ENCODE peak calls at places on chromosomes 3 and 15, in seven cellular contexts. N, V, P, O, L, S and K are unnamed samples.

GRCh38 chr3:41715376-41715775 is 246.5 kb downstream of the ULK4 start:
- DNase-seq in L (no peak), V (no peak), N (no peak), O (no peak), S (no peak), P (no peak), K (no peak)

GRCh38 chr3:190092250-190092649 is 28.4 kb downstream of the P3H2 start:
- DNase-seq in O (peak), L (peak), N (no peak), P (no peak), V (no peak), S (no peak), K (no peak)

GRCh38 chr15:99542828-99543227 is 23.0 kb upstream of the MEF2A start:
- DNase-seq in S (no peak), L (peak), N (no peak), O (peak), V (no peak), P (no peak), K (no peak)

GRCh38 chr3:126441256-126441880 is 34.3 kb downstream of the ZXDC start:
- DNase-seq in S (no peak), L (no peak), O (no peak), V (peak), N (no peak), P (no peak), K (no peak)

GRCh38 chr15:70576683-70577082 is 186.7 kb downstream of the UACA start:
- DNase-seq in N (no peak), L (no peak), S (no peak), O (no peak), V (no peak), P (no peak), K (no peak)

GRCh38 chr3:197468866-197469382 is 86.8 kb downstream of the BDH1 start:
- DNase-seq in V (peak), N (no peak), L (peak), P (peak), O (peak), S (no peak), K (no peak)

GRCh38 chr3:49501258-49501609 is 31.2 kb downstream of the DAG1 start:
- DNase-seq in V (no peak), L (no peak), S (no peak), O (no peak), N (no peak), P (no peak), K (no peak)

GRCh38 chr3:177932346-177932745 is 603.9 kb upstream of the KCNMB2 start:
- DNase-seq in O (peak), P (no peak), N (no peak), S (no peak), V (no peak), L (peak), K (no peak)

GRCh38 chr15:56469484-56469883 is 4.5 kb upstream of the MNS1 start:
- DNase-seq in O (no peak), P (no peak), L (no peak), N (no peak), S (no peak), V (no peak), K (no peak)

GRCh38 chr3:58793052-58793451 is 126.5 kb upstream of the FAM3D start:
- DNase-seq in S (no peak), V (no peak), O (no peak), N (no peak), P (no peak), L (no peak), K (no peak)

GRCh38 chr3:535566-536416 is 339.2 kb downstream of the CHL1 start:
- DNase-seq in S (peak), L (peak), O (peak), V (peak), P (no peak), N (no peak), K (no peak)

GRCh38 chr3:11803977-11804903 is 42.4 kb downstream of the TAMM41 start:
- DNase-seq in N (no peak), O (peak), P (peak), V (no peak), S (no peak), L (peak), K (peak)

GRCh38 chr15:99143655-99144610 is 39.1 kb downstream of the SYNM start:
- DNase-seq in N (no peak), S (no peak), P (no peak), L (peak), V (no peak), O (peak), K (no peak)

GRCh38 chr3:66938338-66938963 is 59.7 kb upstream of the KBTBD8 start:
- DNase-seq in V (no peak), S (no peak), P (peak), O (peak), N (no peak), L (peak), K (peak)

GRCh38 chr3:346186-346585 is 149.6 kb downstream of the CHL1 start:
- DNase-seq in V (no peak), O (no peak), S (no peak), N (no peak), P (no peak), L (no peak), K (no peak)

GRCh38 chr3:112411425-112411824 is 78.5 kb downstream of the CD200 start:
- DNase-seq in V (no peak), P (no peak), S (no peak), O (no peak), N (no peak), L (no peak), K (no peak)

GRCh38 chr15:58146734-58147133 is 8.6 kb downstream of the AQP9 start:
- DNase-seq in O (no peak), P (no peak), L (peak), V (no peak), S (no peak), N (no peak), K (no peak)

GRCh38 chr3:124628865-124629264 is 101.4 kb upstream of the UMPS start:
- DNase-seq in S (no peak), O (no peak), P (no peak), L (no peak), N (no peak), V (no peak), K (no peak)

GRCh38 chr3:174335324-174335723 is 523.8 kb upstream of the NAALADL2 start:
- DNase-seq in S (no peak), L (no peak), P (no peak), O (no peak), N (no peak), V (no peak), K (no peak)

GRCh38 chr3:187465503-187465902 is 97.3 kb downstream of the RTP4 start:
- DNase-seq in S (no peak), O (no peak), V (no peak), P (no peak), N (no peak), L (no peak), K (no peak)

GRCh38 chr15:100766225-100767001 is 113.2 kb upstream of the ALDH1A3 start:
- DNase-seq in S (no peak), P (no peak), O (no peak), V (peak), N (no peak), L (no peak), K (no peak)

GRCh38 chr3:21170964-21171363 is 580.0 kb downstream of the ZNF385D start:
- DNase-seq in O (peak), N (no peak), S (no peak), V (no peak), P (no peak), L (peak), K (no peak)

GRCh38 chr3:143951351-143951971 is 20.2 kb upstream of the DIPK2A start:
- DNase-seq in L (peak), S (peak), N (no peak), P (no peak), V (no peak), O (peak), K (no peak)

GRCh38 chr3:179750720-179751328 is 98.0 kb downstream of the USP13 start:
- DNase-seq in V (no peak), N (no peak), O (peak), S (peak), L (peak), P (no peak), K (no peak)

GRCh38 chr15:31347067-31347975 is 20.7 kb downstream of the KLF13 start:
- DNase-seq in L (no peak), O (no peak), V (peak), N (no peak), P (no peak), S (no peak), K (no peak)

GRCh38 chr3:9810846-9811245 is 784 bp downstream of the TTLL3 start:
- DNase-seq in N (no peak), V (no peak), P (no peak), S (no peak), L (no peak), O (no peak), K (no peak)

GRCh38 chr3:117439812-117440211 is 730.2 kb downstream of the TUSC7 start:
- DNase-seq in P (peak), O (peak), S (no peak), V (no peak), N (no peak), L (peak), K (no peak)

GRCh38 chr3:49616491-49616941 is 57.6 kb upstream of the APEH start:
- DNase-seq in L (peak), S (no peak), P (no peak), N (no peak), V (peak), O (peak), K (no peak)

GRCh38 chr3:188792788-188793187 is 379.0 kb upstream of the TPRG1 start:
- DNase-seq in L (peak), S (peak), P (no peak), V (peak), O (peak), N (no peak), K (no peak)

GRCh38 chr15:45653702-45654424 is 19.0 kb downstream of the SQOR start:
- DNase-seq in L (peak), S (no peak), P (no peak), V (no peak), O (peak), N (no peak), K (no peak)

GRCh38 chr3:160885791-160886286 is 129.8 kb downstream of the PPM1L start:
- DNase-seq in S (peak), V (peak), P (no peak), O (peak), N (peak), L (peak), K (no peak)

GRCh38 chr15:74251187-74251811 is 15.2 kb downstream of the CCDC33 start:
- DNase-seq in L (no peak), V (no peak), N (no peak), O (no peak), P (no peak), S (no peak), K (peak)

GRCh38 chr3:141115752-141116541 is 64.8 kb downstream of the SPSB4 start:
- DNase-seq in O (no peak), L (peak), N (no peak), P (no peak), S (no peak), V (no peak), K (no peak)

GRCh38 chr3:61772439-61772838 is 211.1 kb downstream of the PTPRG start:
- DNase-seq in L (no peak), S (no peak), P (no peak), V (no peak), O (peak), N (no peak), K (no peak)

GRCh38 chr3:173410836-173411235 is 13.3 kb downstream of the NLGN1 start:
- DNase-seq in L (no peak), S (no peak), V (no peak), O (no peak), N (no peak), P (no peak), K (no peak)

GRCh38 chr3:151709847-151710246 is 23.9 kb upstream of the AADACL2 start:
- DNase-seq in S (no peak), O (peak), V (no peak), P (no peak), N (no peak), L (no peak), K (no peak)

GRCh38 chr15:89575656-89576416 is 567 bp downstream of the TICRR start:
- DNase-seq in S (peak), N (peak), L (peak), O (no peak), P (no peak), V (no peak), K (no peak)

DNA sequence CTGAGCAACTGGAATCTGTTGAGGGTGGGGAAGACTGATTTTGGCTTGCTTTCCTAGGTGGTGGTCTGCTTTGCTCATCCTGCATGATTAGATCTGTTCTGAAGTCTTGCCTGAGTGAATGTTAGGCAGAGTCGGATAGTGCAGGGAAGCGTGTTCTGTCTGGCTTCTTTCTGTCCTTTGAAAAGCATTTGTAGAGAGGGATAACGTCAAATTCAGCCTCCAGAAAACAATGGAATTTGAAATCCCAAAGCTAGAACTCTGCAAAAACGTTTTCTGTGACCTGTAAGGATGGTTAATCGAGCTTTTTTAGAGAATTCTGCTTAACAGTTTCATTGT is 1.4 kb downstream of the GLCE start:
- DNase-seq in O (no peak), V (no peak), P (no peak), S (no peak), N (no peak), L (no peak), K (no peak)
- TF ChIP-seq CTCF in O (no peak), V (no peak), P (peak), S (no peak), N (no peak), L (no peak), K (no peak)

GRCh38 chr3:171328419-171329082 is 131.7 kb downstream of the TNIK start:
- DNase-seq in O (peak), N (no peak), P (no peak), S (no peak), L (peak), V (peak), K (no peak)
- TF ChIP-seq CTCF in O (no peak), N (no peak), P (peak), S (no peak), L (no peak), V (peak), K (no peak)

DNA sequence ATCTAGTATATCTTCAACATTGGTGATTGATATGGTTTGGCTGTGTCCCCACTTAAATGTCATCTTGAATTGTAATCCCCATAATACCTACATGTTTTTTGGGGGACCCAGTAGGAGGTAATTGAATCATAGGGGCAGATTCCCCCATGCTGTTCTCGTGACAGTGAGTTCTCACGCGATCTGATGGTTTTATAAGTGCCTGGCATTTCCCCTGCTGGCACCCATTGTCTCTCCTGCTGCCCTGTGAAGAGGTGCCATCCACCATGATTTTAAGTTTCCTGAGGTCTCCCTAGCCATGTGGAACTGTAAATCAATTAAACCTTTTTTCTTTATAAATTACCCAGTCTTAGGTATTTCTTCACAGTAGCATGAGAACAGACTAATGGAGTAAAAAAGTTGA is 1094.6 kb downstream of the ROBO2 start:
- DNase-seq in O (no peak), V (no peak), N (no peak), L (no peak), P (no peak), S (no peak), K (no peak)
- TF ChIP-seq CTCF in O (no peak), V (no peak), N (no peak), L (no peak), P (no peak), S (no peak), K (no peak)

GRCh38 chr3:156448300-156448699 is 106.6 kb downstream of the SSR3 start:
- DNase-seq in L (peak), V (no peak), S (peak), P (peak), N (no peak), O (peak), K (no peak)
- TF ChIP-seq CTCF in L (peak), V (no peak), S (peak), P (no peak), N (peak), O (peak), K (peak)

GRCh38 chr3:132981746-132982145 is 56.4 kb upstream of the TMEM108 start:
- DNase-seq in P (no peak), V (no peak), N (no peak), O (no peak), S (no peak), L (no peak), K (no peak)

GRCh38 chr3:132979606-132980005 is 58.6 kb upstream of the TMEM108 start:
- DNase-seq in V (no peak), O (no peak), P (no peak), S (no peak), N (no peak), L (no peak), K (no peak)

GRCh38 chr3:132974086-132974485 is 64.1 kb upstream of the TMEM108 start:
- DNase-seq in P (no peak), O (no peak), S (no peak), V (no peak), L (no peak), N (no peak), K (no peak)

GRCh38 chr3:132980102-132980501 is 58.1 kb upstream of the TMEM108 start:
- DNase-seq in P (no peak), L (no peak), S (no peak), O (no peak), N (no peak), V (no peak), K (no peak)

DNA sequence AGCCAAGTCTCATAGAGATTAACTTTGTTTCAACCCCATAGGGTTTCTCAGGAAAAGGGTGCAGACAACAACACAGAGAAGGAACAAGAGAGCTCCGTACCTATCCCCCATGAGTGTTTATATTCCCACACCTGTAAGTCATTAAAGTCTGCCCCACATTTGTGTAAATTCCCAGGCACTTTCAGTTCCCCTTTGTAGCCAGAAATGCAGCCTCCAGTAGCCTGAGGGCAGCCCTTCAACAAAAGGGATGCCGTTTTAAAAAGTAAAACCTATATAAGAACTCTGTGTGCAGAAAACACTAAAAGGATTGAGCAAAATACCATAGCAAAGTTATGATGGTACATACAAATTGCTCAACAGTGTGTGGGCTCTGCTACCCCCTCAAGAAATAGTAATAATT is 59.7 kb upstream of the TMEM108 start:
- DNase-seq in L (no peak), P (no peak), N (no peak), V (no peak), O (no peak), S (no peak), K (no peak)
- TF ChIP-seq CTCF in L (no peak), P (no peak), N (no peak), V (no peak), O (no peak), S (no peak), K (no peak)

GRCh38 chr3:182258538-182259177 is 534.6 kb upstream of the ATP11B start:
- DNase-seq in S (no peak), P (peak), O (peak), V (no peak), L (peak), N (no peak), K (peak)
- TF ChIP-seq CTCF in S (peak), P (peak), O (peak), V (peak), L (peak), N (peak), K (peak)